ENCODE peak calls at places on chromosomes 7 and 10, in nine cellular contexts. V, E, N, Y, Z, S, F, L and A are unnamed samples.

GRCh38 chr10:131817866-131818509 is 82.8 kb upstream of the PPP2R2D start:
- DNase-seq in N (no peak), Z (no peak), L (no peak), V (no peak), F (no peak), Y (no peak), E (no peak), S (no peak), A (no peak)

GRCh38 chr7:142654398-142654797 is 94.9 kb upstream of the PRSS1 start:
- DNase-seq in S (no peak), E (no peak), V (no peak), F (no peak), Y (no peak), Z (no peak), L (no peak), N (no peak), A (no peak)

GRCh38 chr7:140308060-140308459 is 90.3 kb downstream of the SLC37A3 start:
- DNase-seq in L (no peak), F (no peak), V (no peak), Z (no peak), N (no peak), E (no peak), S (no peak), Y (no peak), A (no peak)

GRCh38 chr7:137967143-137968018 is 34.5 kb downstream of the CREB3L2 start:
- DNase-seq in V (no peak), Y (no peak), L (peak), Z (peak), F (no peak), E (no peak), N (no peak), S (peak), A (peak)

GRCh38 chr7:85840532-85840931 is 653.7 kb upstream of the SEMA3D start:
- DNase-seq in L (no peak), F (no peak), N (no peak), S (no peak), Z (no peak), V (no peak), E (no peak), Y (no peak), A (no peak)

GRCh38 chr7:116689787-116690186 is 17.8 kb downstream of the MET start:
- DNase-seq in L (peak), E (no peak), Z (no peak), Y (no peak), S (peak), N (no peak), F (no peak), V (no peak), A (no peak)

GRCh38 chr7:91347288-91347687 is 83.1 kb downstream of the FZD1 start:
- DNase-seq in Z (no peak), E (no peak), V (no peak), Y (no peak), F (no peak), N (no peak), L (no peak), S (peak), A (no peak)

GRCh38 chr10:61907011-61907410 is 5.5 kb downstream of the ARID5B start:
- DNase-seq in Y (no peak), Z (no peak), L (no peak), N (no peak), F (no peak), S (no peak), E (no peak), V (no peak), A (no peak)

GRCh38 chr7:137592232-137592896 is 248.8 kb upstream of the PTN start:
- DNase-seq in N (peak), E (peak), Z (peak), V (peak), S (peak), F (peak), L (peak), Y (peak), A (peak)

GRCh38 chr7:35430547-35431153 is 176.8 kb upstream of the TBX20 start:
- DNase-seq in S (no peak), L (peak), Y (peak), V (no peak), Z (peak), E (no peak), N (no peak), F (no peak), A (peak)

GRCh38 chr7:46281071-46281470 is 360.0 kb upstream of the IGFBP3 start:
- DNase-seq in Y (no peak), V (no peak), F (no peak), N (no peak), S (no peak), L (no peak), Z (no peak), E (no peak), A (no peak)

GRCh38 chr7:155228459-155228845 is 69.2 kb upstream of the INSIG1 start:
- DNase-seq in L (no peak), Z (no peak), E (no peak), V (no peak), F (no peak), N (no peak), S (peak), Y (no peak), A (no peak)

GRCh38 chr7:45003789-45004188 is 3.8 kb downstream of the CCM2 start:
- DNase-seq in N (no peak), L (no peak), E (no peak), F (no peak), S (no peak), Y (no peak), Z (no peak), V (no peak), A (no peak)

GRCh38 chr10:36393800-36394199 is 731.6 kb upstream of the ANKRD30A start:
- DNase-seq in Z (no peak), E (no peak), V (no peak), S (no peak), Y (no peak), N (no peak), L (no peak), F (no peak), A (no peak)

GRCh38 chr7:91690541-91690940 is 190.0 kb downstream of the MTERF1 start:
- DNase-seq in N (no peak), F (no peak), L (no peak), Y (no peak), V (no peak), Z (no peak), S (no peak), E (no peak), A (no peak)

GRCh38 chr7:25389489-25390106 is 161.3 kb upstream of the NPVF start:
- DNase-seq in E (no peak), S (peak), N (peak), Y (peak), V (no peak), F (no peak), L (peak), Z (peak), A (peak)

GRCh38 chr10:69716711-69717560 is 84.8 kb upstream of the COL13A1 start:
- DNase-seq in N (peak), S (peak), E (no peak), F (peak), L (peak), Y (peak), Z (peak), V (peak), A (peak)

GRCh38 chr7:130986271-130986690 is 252.3 kb upstream of the KLF14 start:
- DNase-seq in S (peak), N (no peak), F (no peak), L (no peak), E (no peak), Z (no peak), V (no peak), Y (no peak), A (no peak)

GRCh38 chr10:70493660-70494234 is 15.2 kb downstream of the PALD1 start:
- DNase-seq in Z (no peak), S (no peak), V (no peak), F (peak), Y (no peak), L (no peak), E (no peak), N (no peak), A (peak)

GRCh38 chr10:6701289-6701688 is 121.2 kb upstream of the PRKCQ start:
- DNase-seq in F (no peak), E (no peak), N (no peak), S (no peak), Y (no peak), V (no peak), Z (no peak), L (no peak), A (no peak)

GRCh38 chr7:48074231-48074654 is 14.8 kb upstream of the UPP1 start:
- DNase-seq in Z (no peak), E (no peak), N (no peak), S (peak), L (peak), Y (no peak), V (no peak), F (no peak), A (no peak)

GRCh38 chr7:115008465-115009114 is 86.7 kb downstream of the MDFIC start:
- DNase-seq in V (peak), E (peak), L (no peak), N (no peak), Z (no peak), Y (no peak), S (no peak), F (no peak), A (no peak)

GRCh38 chr10:33703897-33704825 is 369.7 kb upstream of the NRP1 start:
- DNase-seq in Z (no peak), F (no peak), E (no peak), L (peak), N (no peak), S (peak), Y (no peak), V (peak), A (no peak)

GRCh38 chr7:107691713-107692112 is 31.1 kb downstream of the SLC26A4 start:
- DNase-seq in E (no peak), V (no peak), F (no peak), N (no peak), L (no peak), Y (no peak), S (peak), Z (no peak), A (no peak)

GRCh38 chr10:97726636-97727178 is 10.2 kb upstream of the ZFYVE27 start:
- DNase-seq in V (no peak), Z (peak), N (no peak), S (peak), L (peak), F (no peak), Y (peak), E (no peak), A (no peak)

GRCh38 chr7:105268056-105268455 is 120.7 kb downstream of the SRPK2 start:
- DNase-seq in E (no peak), V (no peak), Z (no peak), F (no peak), N (peak), Y (no peak), L (peak), S (peak), A (peak)

GRCh38 chr7:142482899-142483658 is 225.2 kb upstream of the PRSS58 start:
- DNase-seq in L (peak), Z (peak), N (no peak), S (peak), V (peak), Y (peak), E (no peak), F (peak), A (peak)

GRCh38 chr10:11403116-11403515 is 208.3 kb downstream of the USP6NL start:
- DNase-seq in Y (no peak), V (no peak), Z (no peak), F (no peak), E (no peak), S (no peak), N (no peak), L (no peak), A (no peak)

GRCh38 chr7:111238891-111239290 is 148.0 kb downstream of the LRRN3 start:
- DNase-seq in L (no peak), E (no peak), Y (no peak), V (no peak), Z (no peak), N (no peak), F (no peak), S (peak), A (no peak)

GRCh38 chr7:83415840-83416239 is 233.1 kb downstream of the SEMA3E start:
- DNase-seq in N (no peak), S (no peak), Z (no peak), V (no peak), E (no peak), F (no peak), L (no peak), Y (no peak), A (no peak)